ENCODE peak calls at places on chromosomes 7 and 10, in eight cellular contexts. One of them, this sample, is unnamed.

GRCh38 chr10:132667613-132668394 is 118.1 kb downstream of the NKX6-2 start:
- DNase-seq in A172: no peak
- DNase-seq in ACHN: peak; percentile 90
- DNase-seq in KBM-7: no peak
- DNase-seq in mucosa of descending colon: no peak
- DNase-seq in T-cell: no peak
- DNase-seq in hepatocyte: no peak
- DNase-seq in AG10803: no peak
- DNase-seq in this sample: no peak

GRCh38 chr10:33746878-33747277 is 412.4 kb upstream of the NRP1 start:
- DNase-seq in A172: no peak
- DNase-seq in T-cell: no peak
- DNase-seq in hepatocyte: no peak
- DNase-seq in ACHN: no peak
- DNase-seq in KBM-7: no peak
- DNase-seq in AG10803: no peak
- DNase-seq in mucosa of descending colon: no peak
- DNase-seq in this sample: no peak

GRCh38 chr7:47087866-47088265 is 494.0 kb downstream of the TNS3 start:
- DNase-seq in KBM-7: no peak
- DNase-seq in A172: no peak
- DNase-seq in AG10803: peak; percentile 40
- DNase-seq in ACHN: peak; percentile 50
- DNase-seq in hepatocyte: no peak
- DNase-seq in T-cell: no peak
- DNase-seq in mucosa of descending colon: no peak
- DNase-seq in this sample: no peak

GRCh38 chr7:47379629-47380324 is 202.1 kb downstream of the TNS3 start:
- DNase-seq in KBM-7: no peak
- DNase-seq in hepatocyte: peak; percentile 62
- DNase-seq in AG10803: peak; percentile 54
- DNase-seq in T-cell: no peak
- DNase-seq in mucosa of descending colon: peak; percentile 81
- DNase-seq in A172: peak; percentile 87
- DNase-seq in ACHN: peak; percentile 76
- DNase-seq in this sample: peak; percentile 79

GRCh38 chr7:132116369-132116768 is 459.9 kb downstream of the PLXNA4 start:
- DNase-seq in KBM-7: no peak
- DNase-seq in AG10803: peak; percentile 21
- DNase-seq in T-cell: no peak
- DNase-seq in hepatocyte: no peak
- DNase-seq in ACHN: peak; percentile 8
- DNase-seq in mucosa of descending colon: no peak
- DNase-seq in A172: peak; percentile 41
- DNase-seq in this sample: no peak

GRCh38 chr10:28571265-28571664 is 38.3 kb downstream of the WAC start:
- DNase-seq in mucosa of descending colon: no peak
- DNase-seq in T-cell: no peak
- DNase-seq in KBM-7: no peak
- DNase-seq in hepatocyte: no peak
- DNase-seq in AG10803: no peak
- DNase-seq in ACHN: no peak
- DNase-seq in A172: no peak
- DNase-seq in this sample: no peak

GRCh38 chr7:142077762-142078161 is 33.8 kb upstream of the MGAM2 start:
- DNase-seq in AG10803: no peak
- DNase-seq in hepatocyte: no peak
- DNase-seq in A172: no peak
- DNase-seq in KBM-7: no peak
- DNase-seq in ACHN: no peak
- DNase-seq in T-cell: no peak
- DNase-seq in mucosa of descending colon: no peak
- DNase-seq in this sample: no peak

GRCh38 chr10:20363666-20364065 is 533.4 kb downstream of the NEBL start:
- DNase-seq in KBM-7: no peak
- DNase-seq in A172: no peak
- DNase-seq in hepatocyte: no peak
- DNase-seq in ACHN: no peak
- DNase-seq in T-cell: no peak
- DNase-seq in AG10803: no peak
- DNase-seq in mucosa of descending colon: no peak
- DNase-seq in this sample: no peak

GRCh38 chr7:78179211-78179610 is 380.6 kb downstream of the PHTF2 start:
- DNase-seq in A172: no peak
- DNase-seq in T-cell: no peak
- DNase-seq in mucosa of descending colon: no peak
- DNase-seq in KBM-7: no peak
- DNase-seq in AG10803: no peak
- DNase-seq in ACHN: no peak
- DNase-seq in hepatocyte: no peak
- DNase-seq in this sample: no peak

GRCh38 chr10:33005322-33006282 is 47.6 kb upstream of the ITGB1 start:
- DNase-seq in KBM-7: peak; percentile 77
- DNase-seq in mucosa of descending colon: peak; percentile 80
- DNase-seq in AG10803: peak; percentile 97
- DNase-seq in hepatocyte: peak; percentile 90
- DNase-seq in A172: peak; percentile 96
- DNase-seq in T-cell: no peak
- DNase-seq in ACHN: peak; percentile 92
- DNase-seq in this sample: peak; percentile 76

GRCh38 chr7:31443457-31443856 is 70.4 kb upstream of the ITPRID1 start:
- DNase-seq in A172: peak; percentile 48
- DNase-seq in AG10803: peak; percentile 42
- DNase-seq in ACHN: peak; percentile 76
- DNase-seq in KBM-7: peak; percentile 58
- DNase-seq in mucosa of descending colon: no peak
- DNase-seq in hepatocyte: peak; percentile 73
- DNase-seq in T-cell: no peak
- DNase-seq in this sample: no peak

GRCh38 chr10:11058965-11059364 is 41.3 kb downstream of the CELF2 start:
- DNase-seq in ACHN: peak; percentile 29
- DNase-seq in A172: no peak
- DNase-seq in AG10803: peak; percentile 9
- DNase-seq in KBM-7: no peak
- DNase-seq in T-cell: no peak
- DNase-seq in hepatocyte: peak; percentile 50
- DNase-seq in mucosa of descending colon: no peak
- DNase-seq in this sample: no peak

GRCh38 chr7:24656608-24657007 is 83.4 kb downstream of the PALS2 start:
- DNase-seq in hepatocyte: no peak
- DNase-seq in AG10803: no peak
- DNase-seq in A172: no peak
- DNase-seq in KBM-7: no peak
- DNase-seq in T-cell: no peak
- DNase-seq in ACHN: no peak
- DNase-seq in mucosa of descending colon: no peak
- DNase-seq in this sample: no peak

GRCh38 chr7:151381333-151382078 is 28.3 kb downstream of the WDR86 start:
- DNase-seq in mucosa of descending colon: peak; percentile 49
- DNase-seq in hepatocyte: no peak
- DNase-seq in AG10803: no peak
- DNase-seq in T-cell: peak; percentile 59
- DNase-seq in KBM-7: no peak
- DNase-seq in A172: no peak
- DNase-seq in ACHN: no peak
- DNase-seq in this sample: no peak

GRCh38 chr10:126216221-126216701 is 172.0 kb downstream of the ADAM12 start:
- DNase-seq in AG10803: peak; percentile 78
- DNase-seq in KBM-7: no peak
- DNase-seq in hepatocyte: peak; percentile 38
- DNase-seq in A172: peak; percentile 83
- DNase-seq in T-cell: no peak
- DNase-seq in ACHN: no peak
- DNase-seq in mucosa of descending colon: no peak
- DNase-seq in this sample: no peak

GRCh38 chr10:12484945-12485805 is 135.8 kb downstream of the CAMK1D start:
- DNase-seq in mucosa of descending colon: no peak
- DNase-seq in T-cell: peak; percentile 8
- DNase-seq in AG10803: no peak
- DNase-seq in hepatocyte: no peak
- DNase-seq in ACHN: no peak
- DNase-seq in KBM-7: no peak
- DNase-seq in A172: peak; percentile 16
- DNase-seq in this sample: peak; percentile 44

GRCh38 chr10:106571216-106571954 is 593.1 kb downstream of the SORCS1 start:
- DNase-seq in ACHN: peak; percentile 41
- DNase-seq in KBM-7: peak; percentile 18
- DNase-seq in A172: peak; percentile 60
- DNase-seq in mucosa of descending colon: no peak
- DNase-seq in hepatocyte: peak; percentile 45
- DNase-seq in AG10803: peak; percentile 53
- DNase-seq in T-cell: no peak
- DNase-seq in this sample: no peak

GRCh38 chr7:31633894-31634494 is 53.0 kb upstream of the PPP1R17 start:
- DNase-seq in hepatocyte: peak; percentile 84
- DNase-seq in ACHN: peak; percentile 72
- DNase-seq in AG10803: peak; percentile 44
- DNase-seq in mucosa of descending colon: no peak
- DNase-seq in A172: peak; percentile 76
- DNase-seq in T-cell: no peak
- DNase-seq in KBM-7: peak; percentile 42
- DNase-seq in this sample: peak; percentile 44

GRCh38 chr7:41104621-41105020 is 598.3 kb downstream of the INHBA start:
- DNase-seq in AG10803: no peak
- DNase-seq in hepatocyte: no peak
- DNase-seq in KBM-7: no peak
- DNase-seq in ACHN: no peak
- DNase-seq in T-cell: no peak
- DNase-seq in mucosa of descending colon: no peak
- DNase-seq in A172: no peak
- DNase-seq in this sample: no peak

GRCh38 chr10:28940158-28940888 is 263.0 kb downstream of the BAMBI start:
- DNase-seq in KBM-7: no peak
- DNase-seq in hepatocyte: no peak
- DNase-seq in A172: no peak
- DNase-seq in T-cell: no peak
- DNase-seq in mucosa of descending colon: no peak
- DNase-seq in AG10803: no peak
- DNase-seq in ACHN: no peak
- DNase-seq in this sample: no peak

GRCh38 chr7:124758327-124758726 is 7.3 kb downstream of the GPR37 start:
- DNase-seq in AG10803: no peak
- DNase-seq in T-cell: no peak
- DNase-seq in A172: peak; percentile 27
- DNase-seq in KBM-7: no peak
- DNase-seq in mucosa of descending colon: no peak
- DNase-seq in ACHN: no peak
- DNase-seq in hepatocyte: no peak
- DNase-seq in this sample: no peak

GRCh38 chr10:115432188-115432819 is 339.1 kb downstream of the ATRNL1 start:
- DNase-seq in AG10803: peak; percentile 0
- DNase-seq in A172: peak; percentile 32
- DNase-seq in mucosa of descending colon: no peak
- DNase-seq in KBM-7: peak; percentile 14
- DNase-seq in T-cell: no peak
- DNase-seq in ACHN: peak; percentile 71
- DNase-seq in hepatocyte: peak; percentile 30
- DNase-seq in this sample: no peak

GRCh38 chr7:94050046-94050445 is 45.9 kb upstream of the BET1 start:
- DNase-seq in KBM-7: peak; percentile 71
- DNase-seq in ACHN: no peak
- DNase-seq in A172: no peak
- DNase-seq in mucosa of descending colon: peak; percentile 21
- DNase-seq in AG10803: no peak
- DNase-seq in hepatocyte: no peak
- DNase-seq in T-cell: no peak
- DNase-seq in this sample: no peak

GRCh38 chr10:58818889-58819288 is 306.2 kb downstream of the BICC1 start:
- DNase-seq in AG10803: peak; percentile 78
- DNase-seq in KBM-7: no peak
- DNase-seq in ACHN: no peak
- DNase-seq in mucosa of descending colon: no peak
- DNase-seq in hepatocyte: peak; percentile 22
- DNase-seq in A172: peak; percentile 24
- DNase-seq in T-cell: no peak
- DNase-seq in this sample: no peak

GRCh38 chr7:12249706-12250105 is 38.6 kb downstream of the TMEM106B start:
- DNase-seq in mucosa of descending colon: no peak
- DNase-seq in T-cell: no peak
- DNase-seq in hepatocyte: no peak
- DNase-seq in ACHN: no peak
- DNase-seq in AG10803: no peak
- DNase-seq in A172: no peak
- DNase-seq in KBM-7: no peak
- DNase-seq in this sample: no peak

This sample was measured in left colon.